ENCODE peak calls at places on chromosomes 1 and 21, in five cellular contexts. H is tibial nerve, V is heart right ventricle, A is uterus, C is upper lobe of right lung. E is an unnamed sample.

GRCh38 chr1:53139911-53140310 is 2.5 kb downstream of the SLC1A7 start:
- DNase-seq in V (no peak), C (no peak), A (no peak), H (no peak), E (no peak)

GRCh38 chr1:39609618-39610331 is 29.7 kb downstream of the HEYL start:
- DNase-seq in V (peak), A (peak), C (peak), H (peak), E (peak)

GRCh38 chr1:103529746-103530145 is 4.2 kb downstream of the RNPC3 start:
- DNase-seq in C (no peak), H (no peak), A (no peak), V (no peak), E (no peak)

GRCh38 chr1:67468066-67468718 is 38.0 kb upstream of the SERBP1 start:
- DNase-seq in V (no peak), A (no peak), H (no peak), C (no peak), E (no peak)

GRCh38 chr21:16794944-16795343 is 717.9 kb upstream of the CXADR start:
- DNase-seq in A (peak), C (no peak), V (no peak), H (no peak), E (peak)

GRCh38 chr1:186577201-186577600 is 103.0 kb downstream of the PTGS2 start:
- DNase-seq in V (no peak), C (no peak), H (no peak), A (no peak), E (no peak)

GRCh38 chr1:196400478-196401453 is 207.5 kb downstream of the KCNT2 start:
- DNase-seq in C (no peak), H (peak), V (no peak), A (no peak), E (peak)

GRCh38 chr1:31064685-31065309 is 720 bp downstream of the PUM1 start:
- DNase-seq in C (no peak), A (no peak), H (no peak), V (no peak), E (peak)

GRCh38 chr1:66532798-66533783 is 862 bp upstream of the SGIP1 start:
- DNase-seq in H (no peak), V (peak), C (peak), A (peak), E (no peak)

GRCh38 chr1:214584805-214585766 is 17.9 kb upstream of the CENPF start:
- DNase-seq in H (no peak), V (no peak), C (no peak), A (no peak), E (no peak)

GRCh38 chr1:24929091-24929875 is 793 bp downstream of the RUNX3 start:
- DNase-seq in H (no peak), A (no peak), V (no peak), C (no peak), E (no peak)

GRCh38 chr1:185585770-185586169 is 148.4 kb upstream of the HMCN1 start:
- DNase-seq in A (no peak), H (no peak), C (no peak), V (no peak), E (no peak)

GRCh38 chr1:24424207-24424606 is 8.6 kb downstream of the NIPAL3 start:
- DNase-seq in H (no peak), A (no peak), V (no peak), C (no peak), E (no peak)

GRCh38 chr1:229258851-229259110 is 12.1 kb upstream of the RAB4A start:
- DNase-seq in H (no peak), C (no peak), A (no peak), V (no peak), E (no peak)

GRCh38 chr1:63487336-63488065 is 35.5 kb downstream of the ITGB3BP start:
- DNase-seq in H (no peak), A (no peak), V (no peak), C (no peak), E (no peak)

DNA sequence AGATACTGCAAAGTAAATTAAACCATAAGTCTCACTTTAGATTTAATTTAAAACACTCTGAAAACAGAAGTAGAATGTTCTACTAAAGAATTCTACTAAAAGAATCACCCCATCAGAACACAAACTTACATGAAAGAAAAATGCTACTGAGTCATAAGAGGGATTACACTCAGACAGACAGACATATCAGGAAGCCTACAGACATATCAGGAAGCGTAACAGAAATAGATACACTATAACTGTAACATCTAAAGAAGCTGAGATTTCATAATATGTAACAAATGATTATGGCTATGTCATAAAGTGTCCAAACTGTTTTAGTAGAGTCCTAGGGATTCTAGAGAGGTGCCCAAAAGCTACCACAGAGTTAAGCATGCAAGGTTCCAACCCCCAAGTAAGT is 23.9 kb downstream of the FOXJ3 start:
- DNase-seq in C (no peak), H (no peak), V (no peak), A (no peak), E (no peak)
- H3K27ac ChIP-seq in C (no peak), H (no peak), V (no peak), A (no peak), E (no peak)

GRCh38 chr1:45834689-45835088 is 31.3 kb downstream of the MAST2 start:
- DNase-seq in V (no peak), H (no peak), C (no peak), A (no peak), E (no peak)
- H3K27ac ChIP-seq in V (no peak), H (no peak), C (no peak), A (no peak), E (no peak)

DNA sequence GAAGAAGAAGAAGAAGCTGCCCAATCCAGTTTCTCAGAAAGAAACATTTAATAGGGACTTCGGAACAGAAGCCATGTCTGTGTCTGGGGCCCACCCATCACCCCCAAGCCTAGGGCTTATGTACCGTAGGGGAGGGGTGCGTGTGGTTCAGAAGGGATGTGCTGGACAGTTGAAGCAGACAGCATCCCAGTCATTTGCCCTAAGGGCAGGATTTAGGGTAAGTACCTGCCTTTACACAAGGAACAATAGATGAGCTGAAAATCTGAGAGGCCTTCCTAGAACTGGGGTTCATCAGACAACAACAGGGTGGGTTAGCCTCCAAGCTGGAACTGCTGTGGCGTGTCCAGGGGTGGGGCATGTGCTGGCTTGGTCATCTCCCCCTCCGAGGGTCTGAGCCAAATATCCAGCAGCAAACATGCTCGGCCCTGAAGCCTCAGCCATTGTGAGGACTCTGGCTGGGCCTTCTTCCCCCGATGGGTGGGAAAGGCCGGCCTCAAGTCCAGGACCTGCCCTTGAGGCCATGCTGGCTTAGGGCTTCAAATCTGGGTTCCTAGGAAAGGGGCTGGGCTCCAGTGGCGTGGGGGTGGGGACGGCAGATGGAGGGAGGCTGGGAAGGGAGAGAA is 12.1 kb downstream of the CSTB start:
- DNase-seq in V (no peak), A (no peak), C (no peak), H (no peak), E (no peak)
- H3K27ac ChIP-seq in V (no peak), A (no peak), C (no peak), H (no peak), E (peak)

DNA sequence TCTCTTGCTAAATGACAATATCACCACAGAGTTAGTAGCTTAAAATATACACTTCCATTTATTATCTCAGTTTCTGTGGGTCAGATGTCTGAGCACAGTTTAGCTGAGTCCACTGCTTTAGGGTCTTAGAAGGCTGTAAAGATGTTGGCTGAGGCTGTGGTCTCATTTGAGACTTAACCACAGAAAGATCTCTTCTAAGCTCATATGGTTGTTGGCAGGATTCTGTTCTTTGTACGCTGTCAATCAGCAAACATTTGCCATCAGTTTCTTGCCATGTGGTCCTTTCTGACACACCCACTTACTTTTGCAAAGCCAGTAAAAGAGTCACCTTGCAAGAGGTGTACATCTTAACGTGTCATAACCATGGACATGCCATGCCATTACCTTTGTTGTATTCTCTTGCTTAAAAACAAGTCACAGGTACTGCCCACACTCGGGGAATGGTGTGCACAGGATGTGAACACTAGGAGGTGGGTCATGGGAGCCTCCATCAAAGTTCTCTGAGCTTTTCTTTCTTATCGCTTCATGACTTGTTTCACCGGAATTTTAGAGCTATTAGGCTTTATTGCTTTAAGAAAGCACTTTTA is 18.7 kb downstream of the DYRK1A start:
- DNase-seq in C (no peak), A (no peak), V (no peak), H (no peak), E (no peak)
- H3K27ac ChIP-seq in C (no peak), A (no peak), V (no peak), H (no peak), E (no peak)

DNA sequence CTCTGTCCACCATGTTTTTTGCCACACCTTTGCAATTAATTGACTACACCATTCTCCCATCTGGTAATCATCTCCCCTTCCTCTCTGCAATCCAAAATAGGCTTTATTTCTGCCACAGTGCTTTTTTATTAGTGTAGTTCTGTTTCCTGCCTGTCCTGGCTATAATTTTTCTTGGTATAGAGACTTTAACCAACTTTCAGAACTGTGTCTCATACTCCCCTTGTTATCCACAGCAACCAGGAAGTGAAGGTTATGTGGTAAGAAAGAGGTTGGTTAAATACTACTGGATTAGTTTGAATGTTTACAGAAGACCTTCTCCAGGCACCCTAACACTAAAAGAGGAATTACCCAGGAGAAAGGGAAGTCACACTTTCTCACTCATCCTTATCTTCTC is 17.8 kb upstream of the TNFSF4 start:
- DNase-seq in H (no peak), C (no peak), V (no peak), A (no peak), E (no peak)
- H3K27ac ChIP-seq in H (no peak), C (no peak), V (no peak), A (no peak), E (no peak)

DNA sequence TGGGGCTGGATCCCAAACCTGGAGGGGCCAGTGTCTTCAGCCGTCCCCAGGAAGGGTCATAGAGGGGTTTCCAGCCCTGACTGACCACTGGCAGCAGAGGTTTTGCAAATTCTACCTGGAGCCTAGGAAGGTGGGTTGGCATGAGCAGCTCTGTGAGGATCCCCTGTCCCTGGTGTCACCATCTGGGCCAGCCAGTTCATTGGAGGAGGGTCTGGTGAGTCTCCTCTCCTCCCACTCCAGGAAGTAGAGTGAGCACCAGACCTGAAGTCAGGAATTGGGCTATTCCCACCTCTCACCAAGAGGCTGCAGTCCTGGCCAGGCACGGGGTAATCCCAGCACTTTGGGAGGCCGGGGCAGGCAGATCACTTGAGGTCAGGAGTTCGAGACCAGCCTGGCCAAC is 57.4 kb downstream of the UBIAD1 start:
- DNase-seq in V (no peak), C (no peak), H (no peak), A (no peak), E (no peak)
- H3K27ac ChIP-seq in V (no peak), C (no peak), H (no peak), A (no peak), E (no peak)

DNA sequence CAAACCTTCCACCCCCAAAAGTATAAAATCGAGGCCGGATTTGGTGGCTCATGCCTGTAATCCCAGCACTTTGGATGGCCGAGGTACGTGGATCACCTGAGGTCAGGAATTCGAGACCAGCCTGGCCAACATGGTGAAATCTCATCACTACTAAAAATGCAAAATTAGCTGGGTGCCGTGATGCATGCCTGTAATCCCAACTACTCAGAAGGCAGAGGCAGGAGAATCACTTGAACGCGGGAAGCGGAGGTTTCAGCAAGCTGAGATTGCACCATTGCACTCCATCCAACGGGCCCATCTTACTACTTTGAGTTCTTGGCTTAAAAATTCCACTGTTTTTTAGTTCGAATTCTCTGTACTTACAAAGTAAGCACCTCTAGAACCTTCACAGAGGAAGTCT is 11.0 kb downstream of the KLHDC8A start:
- DNase-seq in H (no peak), C (no peak), A (no peak), V (no peak), E (no peak)
- H3K27ac ChIP-seq in H (no peak), C (no peak), A (no peak), V (no peak), E (no peak)

DNA sequence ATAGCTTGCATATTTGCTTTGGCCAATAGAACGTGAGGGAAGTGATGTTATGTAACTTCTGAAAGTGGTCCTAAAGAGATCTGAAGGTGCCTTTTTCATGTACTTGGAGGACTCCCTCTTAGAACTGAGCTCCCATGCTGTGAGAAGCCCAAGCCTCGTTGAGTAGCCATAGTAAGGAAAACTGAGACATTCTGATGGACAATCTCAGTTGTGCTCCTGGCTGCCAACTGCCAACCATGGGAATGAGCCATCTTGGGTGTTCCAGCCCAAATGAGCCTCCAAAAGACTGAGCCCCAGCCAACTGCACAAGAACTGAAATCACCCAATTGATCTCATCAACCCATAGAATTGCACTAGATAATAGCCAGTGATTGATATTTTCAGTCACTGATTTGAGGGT is 106.7 kb downstream of the MRPL39 start:
- DNase-seq in A (no peak), C (no peak), H (no peak), V (no peak), E (no peak)
- H3K27ac ChIP-seq in A (no peak), C (no peak), H (no peak), V (no peak), E (no peak)

DNA sequence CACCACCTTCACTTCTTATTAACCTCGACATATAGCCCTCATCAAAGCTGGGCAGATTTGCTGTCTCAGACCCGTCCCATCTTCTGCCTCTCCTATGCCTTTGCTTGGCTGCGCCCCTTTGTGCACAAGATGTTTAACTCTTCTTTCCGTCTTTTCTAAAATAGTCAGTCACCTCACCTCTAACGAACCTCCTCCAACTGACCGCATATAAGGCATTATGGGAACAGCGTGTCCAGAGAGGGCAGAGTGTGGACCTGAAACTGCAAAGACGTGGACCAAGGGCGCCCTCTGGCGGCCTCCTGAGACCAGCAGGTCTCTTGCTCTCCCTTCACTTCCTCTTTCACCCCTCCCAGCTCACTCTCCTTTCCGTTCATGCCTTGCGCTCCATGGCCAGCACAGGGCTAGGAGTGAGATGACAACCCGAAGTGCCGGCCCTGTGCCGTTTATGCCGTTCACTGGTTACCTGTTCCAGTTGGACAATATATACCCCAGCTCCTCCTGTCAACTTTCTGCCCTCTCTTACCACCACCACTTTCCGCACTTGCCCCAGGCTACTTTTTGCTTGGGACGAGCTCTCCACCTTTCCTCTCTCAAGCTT is 2.5 kb upstream of the METTL25B start:
- DNase-seq in H (peak), C (peak), V (peak), A (peak), E (peak)
- H3K27ac ChIP-seq in H (no peak), C (no peak), V (no peak), A (peak), E (peak)